ENCODE peak calls at places on chromosomes 11 and 22, in four cellular contexts. K is astrocyte of the cerebellum, X is heart left ventricle, G is HepG2. Z is an unnamed sample.

GRCh38 chr11:126408496-126408895 is 53.0 kb downstream of the ST3GAL4 start:
- DNase-seq in K (no peak), X (no peak), G (no peak), Z (no peak)

GRCh38 chr11:132357811-132358572 is 987.6 kb downstream of the NTM start:
- DNase-seq in K (no peak), X (no peak), G (no peak), Z (no peak)

GRCh38 chr11:1005913-1006312 is 30.6 kb downstream of the MUC6 start:
- DNase-seq in K (no peak), X (peak), G (no peak), Z (no peak)

GRCh38 chr22:39612811-39613548 is 42.4 kb downstream of the CACNA1I start:
- DNase-seq in K (no peak), X (no peak), G (no peak), Z (no peak)

GRCh38 chr11:119497717-119498116 is 74.7 kb upstream of the THY1 start:
- DNase-seq in K (no peak), X (no peak), G (no peak), Z (no peak)

GRCh38 chr11:108177570-108177969 is 44.9 kb downstream of the NPAT start:
- DNase-seq in K (no peak), X (no peak), G (peak), Z (no peak)

GRCh38 chr22:28247667-28248363 is 328.8 kb upstream of the PITPNB start:
- DNase-seq in K (no peak), X (no peak), G (no peak), Z (no peak)

GRCh38 chr11:133506023-133506422 is 26.3 kb downstream of the OPCML start:
- DNase-seq in K (no peak), X (no peak), G (no peak), Z (no peak)

GRCh38 chr11:64846998-64847666 is 2.7 kb upstream of the CDC42BPG start:
- DNase-seq in K (peak), X (peak), G (peak), Z (peak)

GRCh38 chr11:47270331-47271271 is 668 bp downstream of the MADD start:
- DNase-seq in K (no peak), X (peak), G (peak), Z (no peak)

GRCh38 chr22:43537019-43537585 is 125.3 kb downstream of the MPPED1 start:
- DNase-seq in K (no peak), X (no peak), G (peak), Z (peak)
- TF ChIP-seq CTCF in K (no peak), X (no peak), G (peak), Z (peak)

DNA sequence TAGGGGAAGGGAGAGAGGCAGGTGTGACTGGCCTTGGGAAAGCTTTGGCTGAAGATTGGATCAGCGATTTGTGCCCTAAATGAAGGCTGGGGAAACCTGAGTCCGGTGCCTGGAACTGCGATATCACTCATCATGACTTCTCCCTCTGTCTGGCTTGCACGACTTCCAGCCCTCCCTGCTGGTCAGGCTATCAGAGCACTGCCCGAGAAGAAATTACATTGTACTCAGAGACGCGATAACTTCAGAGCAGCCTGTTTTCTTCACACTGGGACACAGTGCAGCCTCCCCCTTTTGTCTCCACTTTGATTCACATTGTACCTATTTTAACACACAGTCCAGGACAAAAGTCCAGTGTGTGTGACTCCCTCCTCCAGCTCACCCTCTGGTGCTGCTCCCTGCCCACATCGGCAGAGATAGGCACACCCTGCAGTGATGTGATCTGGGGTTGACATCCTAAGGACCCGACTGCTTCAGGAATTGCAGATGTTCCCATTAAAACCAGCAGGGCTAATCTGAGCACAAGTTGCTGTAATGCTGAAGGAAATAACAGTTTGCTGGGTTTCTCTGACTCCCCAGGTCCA is 62.1 kb upstream of the CADM1 start:
- DNase-seq in K (no peak), X (no peak), G (no peak), Z (no peak)
- TF ChIP-seq CTCF in K (no peak), X (no peak), G (no peak), Z (no peak)

DNA sequence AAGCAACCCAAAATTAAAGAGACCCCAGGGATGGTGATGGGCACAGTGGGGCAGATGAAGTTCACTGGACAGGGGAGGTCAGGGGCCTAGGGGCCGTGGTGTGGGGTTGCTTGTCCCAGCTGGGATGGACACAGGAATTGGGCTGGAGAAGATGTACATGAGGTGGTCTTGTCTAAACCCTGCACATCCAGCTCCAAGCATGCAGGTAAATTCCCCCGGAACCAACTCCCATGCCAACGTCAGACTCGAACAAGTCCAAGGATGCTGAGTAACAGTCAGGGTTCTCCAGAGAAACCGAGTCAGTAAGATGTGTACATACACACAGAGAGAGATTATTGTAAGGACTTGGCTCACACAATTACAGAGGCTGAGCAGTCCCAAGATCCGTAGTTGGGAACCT is 28.9 kb downstream of the TSPAN32 start:
- DNase-seq in K (no peak), X (no peak), G (no peak), Z (no peak)
- TF ChIP-seq CTCF in K (no peak), X (no peak), G (no peak), Z (no peak)

GRCh38 chr11:15587059-15587458 is 472.3 kb downstream of the INSC start:
- DNase-seq in K (no peak), X (no peak), G (no peak), Z (no peak)

GRCh38 chr11:15590131-15590530 is 475.4 kb downstream of the INSC start:
- DNase-seq in K (no peak), X (no peak), G (no peak), Z (no peak)

GRCh38 chr11:15585587-15586331 is 471.0 kb downstream of the INSC start:
- DNase-seq in K (no peak), X (no peak), G (no peak), Z (no peak)

GRCh38 chr11:15591112-15591537 is 476.4 kb downstream of the INSC start:
- DNase-seq in K (no peak), X (no peak), G (no peak), Z (no peak)

DNA sequence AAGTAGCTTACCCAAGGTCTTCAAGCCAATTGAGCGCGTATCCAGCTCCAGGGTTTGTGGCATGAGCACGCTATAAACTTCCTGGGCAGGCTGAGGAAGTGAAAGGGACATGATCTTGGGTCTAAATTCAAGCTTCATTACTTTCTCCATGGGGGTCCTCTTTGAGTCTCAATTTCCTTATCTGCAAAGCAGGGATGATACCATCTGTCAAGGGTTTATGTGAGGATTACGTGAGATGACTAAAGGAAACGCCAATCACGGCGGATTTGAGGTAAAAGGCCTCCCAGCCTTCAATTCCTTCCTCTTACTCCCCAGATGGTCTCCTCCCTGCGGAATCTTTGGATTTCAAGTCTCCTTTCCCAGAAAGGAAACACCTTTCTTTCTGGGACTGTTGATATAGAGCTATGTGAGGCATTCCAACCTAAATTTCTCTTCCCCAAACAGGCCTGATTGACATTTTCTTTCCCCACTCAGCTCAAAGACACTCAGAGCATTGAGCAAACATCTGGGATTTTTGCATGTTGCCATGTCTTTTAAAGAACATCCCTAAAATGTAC is 474.4 kb downstream of the INSC start:
- DNase-seq in K (no peak), X (no peak), G (no peak), Z (no peak)
- TF ChIP-seq CTCF in K (no peak), X (no peak), G (no peak), Z (no peak)